ENCODE peak calls at places on chromosomes 16 and 17, in ten cellular contexts. X, H, D, J, E, I, K, Q, F and M are unnamed samples.
A peak's percentile ranks its signal among the peaks of the same experiment; 100 is the strongest.

GRCh38 chr17:56309897-56310296 is 156.6 kb downstream of the ANKFN1 start:
- DNase-seq in X (no peak), H (no peak), D (no peak), J (no peak), E (no peak), I (no peak), K (no peak), Q (no peak), F (no peak), M (no peak)

GRCh38 chr16:57987441-57988177 is 12.9 kb downstream of the ZNF319 start:
- DNase-seq in X (no peak), H (no peak), D (peak; percentile 5), J (no peak), E (no peak), I (no peak), K (no peak), Q (no peak), F (no peak), M (no peak)

GRCh38 chr17:7114875-7115614 is 423 bp upstream of the ASGR2 start:
- DNase-seq in X (no peak), H (no peak), D (no peak), J (no peak), E (no peak), I (no peak), K (no peak), Q (no peak), F (no peak), M (no peak)

GRCh38 chr16:1002399-1003161 is 21.0 kb downstream of the SOX8 start:
- DNase-seq in X (no peak), H (no peak), D (no peak), J (peak; percentile 85), E (peak; percentile 52), I (no peak), K (peak; percentile 51), Q (no peak), F (no peak), M (no peak)

GRCh38 chr17:5329784-5330557 is 47.9 kb downstream of the RABEP1 start:
- DNase-seq in X (no peak), H (no peak), D (no peak), J (no peak), E (no peak), I (no peak), K (no peak), Q (no peak), F (no peak), M (no peak)

GRCh38 chr17:72363336-72363620 is 242.5 kb downstream of the SOX9 start:
- DNase-seq in X (no peak), H (no peak), D (no peak), J (no peak), E (no peak), I (no peak), K (no peak), Q (no peak), F (no peak), M (no peak)

GRCh38 chr17:50689251-50689650 is 18.5 kb downstream of the ANKRD40 start:
- DNase-seq in X (no peak), H (no peak), D (peak; percentile 39), J (peak; percentile 46), E (no peak), I (no peak), K (no peak), Q (no peak), F (no peak), M (no peak)

GRCh38 chr16:3020247-3020603 is at the start of gene TNFRSF12A:
- DNase-seq in X (no peak), H (peak; percentile 53), D (peak; percentile 84), J (peak; percentile 61), E (no peak), I (peak; percentile 53), K (peak; percentile 53), Q (no peak), F (peak; percentile 61), M (no peak)

GRCh38 chr17:77460514-77461046 is 319.8 kb downstream of the SEC14L1 start:
- DNase-seq in X (no peak), H (no peak), D (no peak), J (no peak), E (no peak), I (no peak), K (no peak), Q (peak; percentile 66), F (no peak), M (no peak)

GRCh38 chr16:60110531-60110930 is 1376.4 kb upstream of the GOT2 start:
- DNase-seq in X (no peak), H (no peak), D (no peak), J (peak; percentile 74), E (no peak), I (no peak), K (no peak), Q (no peak), F (no peak), M (no peak)

GRCh38 chr16:22317625-22318024 is 20.4 kb downstream of the POLR3E start:
- DNase-seq in X (no peak), H (no peak), D (no peak), J (no peak), E (no peak), I (no peak), K (no peak), Q (no peak), F (no peak), M (no peak)

GRCh38 chr16:81198635-81199034 is 39.9 kb upstream of the BCO1 start:
- DNase-seq in X (peak; percentile 14), H (peak; percentile 41), D (no peak), J (no peak), E (no peak), I (no peak), K (no peak), Q (no peak), F (no peak), M (no peak)

GRCh38 chr16:27365142-27366089 is 36.6 kb upstream of the IL21R start:
- DNase-seq in X (no peak), H (no peak), D (no peak), J (peak; percentile 55), E (no peak), I (no peak), K (no peak), Q (no peak), F (no peak), M (no peak)

GRCh38 chr16:28974007-28974436 is 556 bp upstream of the SPNS1 start:
- DNase-seq in X (peak; percentile 32), H (peak; percentile 79), D (peak; percentile 87), J (peak; percentile 67), E (peak; percentile 24), I (no peak), K (no peak), Q (no peak), F (no peak), M (peak; percentile 71)

GRCh38 chr17:41967141-41967920 is 736 bp downstream of the CNP start:
- DNase-seq in X (peak; percentile 95), H (no peak), D (no peak), J (no peak), E (no peak), I (no peak), K (no peak), Q (no peak), F (no peak), M (peak; percentile 59)

GRCh38 chr17:27245230-27245696 is 48.7 kb upstream of the WSB1 start:
- DNase-seq in X (peak; percentile 73), H (peak; percentile 55), D (peak; percentile 82), J (peak; percentile 80), E (peak; percentile 91), I (no peak), K (no peak), Q (no peak), F (no peak), M (peak; percentile 73)